ENCODE peak calls at places on chromosomes 4 and X, in seven cellular contexts. P is upper lobe of right lung; X is tibial nerve; C is left lung; J is CD8-positive, alpha-beta T cell; U is psoas muscle; Q is OCI-LY7. Y is an unnamed sample.

GRCh38 chr4:148962539-148963290 is 520.5 kb upstream of the NR3C2 start:
- DNase-seq in P (no peak), X (no peak), C (no peak), J (no peak), U (no peak), Q (no peak), Y (no peak)

GRCh38 chrX:10884246-10884645 is 226.9 kb upstream of the HCCS start:
- DNase-seq in P (no peak), X (no peak), C (no peak), J (no peak), U (no peak), Q (no peak), Y (no peak)

GRCh38 chrX:55716937-55717336 is 612 bp upstream of the RRAGB start:
- DNase-seq in P (no peak), X (no peak), C (no peak), J (no peak), U (no peak), Q (no peak), Y (no peak)

GRCh38 chr4:77438549-77438948 is 167.1 kb upstream of the CXCL13 start:
- DNase-seq in P (no peak), X (no peak), C (no peak), J (no peak), U (no peak), Q (no peak), Y (no peak)

GRCh38 chr4:5957091-5957490 is 61.1 kb downstream of the C4orf50 start:
- DNase-seq in P (peak), X (no peak), C (no peak), J (no peak), U (no peak), Q (no peak), Y (no peak)

GRCh38 chr4:48780867-48781219 is 764 bp upstream of the FRYL start:
- DNase-seq in P (no peak), X (no peak), C (peak), J (peak), U (peak), Q (peak), Y (no peak)

GRCh38 chr4:184804621-184805020 is 21.1 kb downstream of the ACSL1 start:
- DNase-seq in P (no peak), X (no peak), C (no peak), J (no peak), U (no peak), Q (no peak), Y (no peak)

GRCh38 chr4:187480146-187481145 is 515.1 kb upstream of the ZFP42 start:
- DNase-seq in P (no peak), X (no peak), C (no peak), J (no peak), U (no peak), Q (no peak), Y (no peak)

GRCh38 chr4:85591361-85592098 is 116.6 kb downstream of the ARHGAP24 start:
- DNase-seq in P (no peak), X (no peak), C (no peak), J (no peak), U (no peak), Q (no peak), Y (no peak)

GRCh38 chrX:95318882-95319281 is 1365.8 kb upstream of the DIAPH2 start:
- DNase-seq in P (no peak), X (no peak), C (no peak), J (no peak), U (no peak), Q (peak), Y (no peak)

GRCh38 chr4:12712648-12713339 is 771.3 kb downstream of the RAB28 start:
- DNase-seq in P (no peak), X (no peak), C (no peak), J (no peak), U (no peak), Q (no peak), Y (no peak)

GRCh38 chr4:156575430-156576073 is 396.0 kb downstream of the PDGFC start:
- DNase-seq in P (peak), X (no peak), C (no peak), J (no peak), U (no peak), Q (no peak), Y (no peak)

GRCh38 chr4:154415313-154415712 is 76.3 kb downstream of the DCHS2 start:
- DNase-seq in P (no peak), X (no peak), C (no peak), J (no peak), U (no peak), Q (no peak), Y (no peak)

GRCh38 chrX:16204538-16204937 is 37.3 kb downstream of the MAGEB17 start:
- DNase-seq in P (no peak), X (no peak), C (no peak), J (no peak), U (no peak), Q (no peak), Y (no peak)

GRCh38 chr4:108620933-108621905 is 843 bp downstream of the RPL34 start:
- DNase-seq in P (no peak), X (no peak), C (no peak), J (no peak), U (no peak), Q (peak), Y (no peak)

GRCh38 chr4:168612435-168613139 is 115.7 kb downstream of the PALLD start:
- DNase-seq in P (no peak), X (no peak), C (no peak), J (no peak), U (no peak), Q (no peak), Y (no peak)

GRCh38 chrX:1392376-1393130 is 640 bp upstream of the SLC25A6 start:
- DNase-seq in P (peak), X (peak), C (peak), J (no peak), U (no peak), Q (peak), Y (peak)

GRCh38 chr4:141860974-141861373 is 224.6 kb downstream of the IL15 start:
- DNase-seq in P (no peak), X (no peak), C (no peak), J (no peak), U (no peak), Q (no peak), Y (no peak)

GRCh38 chr4:87978656-87979055 is 3.1 kb downstream of the SPP1 start:
- DNase-seq in P (no peak), X (no peak), C (no peak), J (no peak), U (no peak), Q (no peak), Y (no peak)

GRCh38 chr4:80133240-80133783 is 60.3 kb upstream of the ANTXR2 start:
- DNase-seq in P (no peak), X (no peak), C (no peak), J (no peak), U (no peak), Q (no peak), Y (no peak)

DNA sequence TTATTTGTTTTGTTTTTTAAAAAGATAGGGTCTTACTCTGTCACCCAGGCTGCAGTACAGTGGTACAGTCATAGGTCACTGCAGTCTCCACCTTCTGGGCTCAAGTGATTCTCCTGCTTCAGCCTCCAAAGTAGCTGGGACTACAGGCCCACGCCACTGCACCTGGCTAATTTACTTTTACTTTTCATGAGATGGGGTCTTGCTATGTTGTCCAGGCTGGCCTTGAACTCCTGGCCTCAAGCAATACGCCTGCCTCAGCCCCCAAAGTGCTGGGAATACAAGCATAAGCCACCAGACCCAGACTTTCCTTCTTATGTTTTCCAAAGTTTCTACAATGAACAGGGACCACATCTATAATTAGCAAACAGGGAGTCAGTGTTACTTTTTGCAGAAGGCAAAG is 37.9 kb upstream of the MXD4 start:
- DNase-seq in P (no peak), X (no peak), C (no peak), J (no peak), U (no peak), Q (no peak), Y (no peak)
- TF ChIP-seq CTCF in P (no peak), X (no peak), C (no peak), J (no peak), U (no peak), Q (no peak), Y (no peak)

GRCh38 chrX:68921937-68922456 is 93.2 kb downstream of the EFNB1 start:
- DNase-seq in P (no peak), X (no peak), C (no peak), J (no peak), U (no peak), Q (no peak), Y (no peak)
- TF ChIP-seq CTCF in P (no peak), X (no peak), C (no peak), J (no peak), U (no peak), Q (no peak), Y (no peak)

DNA sequence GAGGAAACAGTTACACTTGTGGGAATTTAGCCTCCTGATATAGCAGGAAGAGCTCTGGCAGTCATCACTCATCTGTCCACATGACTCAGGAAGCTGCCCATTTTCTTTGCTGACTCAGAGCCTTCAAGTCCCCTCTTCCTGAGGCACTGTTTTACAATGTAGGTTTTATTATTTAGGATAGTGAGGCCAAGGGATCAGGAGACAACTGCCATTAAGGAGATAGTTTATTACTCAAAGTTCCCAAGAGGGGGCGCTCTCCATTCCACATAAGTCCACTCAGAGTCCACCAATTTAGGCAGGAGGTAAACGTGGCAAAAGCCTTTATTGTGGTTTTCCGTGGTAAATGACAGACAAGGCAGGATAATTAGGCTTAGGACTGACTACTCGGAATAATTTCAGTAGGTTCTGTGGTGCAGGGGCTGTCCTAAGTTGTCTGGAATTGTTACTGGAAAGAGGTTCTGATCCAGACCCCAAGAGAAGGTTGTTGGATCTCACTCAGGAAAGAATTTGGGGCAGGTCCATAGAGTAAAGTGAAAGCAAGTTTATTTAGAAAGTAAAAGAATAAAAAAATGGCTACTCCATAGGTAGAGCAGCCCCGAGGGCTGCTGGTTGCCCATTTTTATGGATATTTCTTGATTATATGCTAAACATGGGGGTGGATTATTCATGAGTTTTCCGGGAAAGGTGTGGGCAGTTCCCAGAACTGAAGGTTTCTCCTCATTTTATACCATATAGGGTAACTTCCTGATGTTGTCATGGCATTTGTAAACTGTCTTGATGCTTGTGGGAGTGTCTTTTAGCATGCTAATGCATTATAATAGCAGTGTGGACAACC is 96.0 kb upstream of the RAB40AL start:
- DNase-seq in P (no peak), X (no peak), C (no peak), J (no peak), U (no peak), Q (no peak), Y (no peak)
- TF ChIP-seq CTCF in P (no peak), X (no peak), C (no peak), J (no peak), U (no peak), Q (peak), Y (peak)

GRCh38 chrX:8869812-8870211 is 68.6 kb upstream of the FAM9A start:
- DNase-seq in P (no peak), X (no peak), C (no peak), J (no peak), U (no peak), Q (no peak), Y (no peak)

GRCh38 chrX:8867454-8867853 is 66.3 kb upstream of the FAM9A start:
- DNase-seq in P (no peak), X (no peak), C (no peak), J (no peak), U (no peak), Q (no peak), Y (no peak)

GRCh38 chrX:8870411-8870810 is 69.2 kb upstream of the FAM9A start:
- DNase-seq in P (no peak), X (no peak), C (no peak), J (no peak), U (no peak), Q (no peak), Y (no peak)

GRCh38 chrX:8868070-8868795 is 67.0 kb upstream of the FAM9A start:
- DNase-seq in P (no peak), X (no peak), C (no peak), J (no peak), U (no peak), Q (no peak), Y (no peak)

DNA sequence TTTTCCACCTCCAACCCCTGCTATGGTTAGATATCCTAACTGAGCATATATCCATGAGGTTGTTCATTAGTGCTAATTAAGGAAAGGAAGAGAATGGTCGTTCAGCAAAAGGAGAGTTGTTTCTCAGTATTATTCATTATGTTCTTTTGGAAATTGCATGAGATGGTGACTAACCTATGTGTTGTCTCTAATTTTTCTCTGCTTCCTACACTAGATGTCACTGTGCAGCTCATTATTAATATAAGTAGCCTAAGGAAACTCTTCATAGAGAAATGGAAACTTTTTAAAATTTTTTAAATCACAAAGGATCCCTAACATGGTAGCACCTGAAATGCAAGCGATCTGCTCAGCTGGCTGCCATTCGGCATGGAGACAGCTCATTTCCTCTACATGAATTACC is 67.7 kb upstream of the FAM9A start:
- DNase-seq in P (no peak), X (no peak), C (no peak), J (no peak), U (no peak), Q (no peak), Y (no peak)
- TF ChIP-seq CTCF in P (no peak), X (no peak), C (no peak), J (no peak), U (no peak), Q (peak), Y (peak)

Y was measured in chondrocyte.